ENCODE peak calls at places on chromosomes 7 and 10, in four cellular contexts. H is adrenal gland, Z is AG04450, B is psoas muscle. S is an unnamed sample.

GRCh38 chr10:69043931-69044531 is 43.9 kb upstream of the SRGN start:
- DNase-seq in H (no peak), Z (no peak), B (no peak), S (no peak)

GRCh38 chr7:74604326-74605020 is 53.0 kb upstream of the GTF2I start:
- DNase-seq in H (peak; percentile 61), Z (no peak), B (peak; percentile 91), S (peak; percentile 51)

GRCh38 chr10:119253433-119254174 is 46.2 kb downstream of the GRK5 start:
- DNase-seq in H (peak; percentile 63), Z (peak; percentile 85), B (peak; percentile 87), S (peak; percentile 81)

GRCh38 chr10:81248846-81249245 is 626.1 kb upstream of the NRG3 start:
- DNase-seq in H (no peak), Z (no peak), B (no peak), S (no peak)

GRCh38 chr7:42947531-42947930 is 15.4 kb downstream of the MRPL32 start:
- DNase-seq in H (no peak), Z (no peak), B (no peak), S (no peak)

GRCh38 chr10:63206576-63206975 is 73.4 kb downstream of the NRBF2 start:
- DNase-seq in H (no peak), Z (no peak), B (no peak), S (no peak)

GRCh38 chr7:153381275-153382119 is 621.9 kb downstream of the ACTR3B start:
- DNase-seq in H (peak; percentile 38), Z (no peak), B (peak; percentile 51), S (peak; percentile 40)

GRCh38 chr10:132001238-132001977 is 19.7 kb upstream of the BNIP3 start:
- DNase-seq in H (no peak), Z (no peak), B (no peak), S (no peak)

GRCh38 chr10:22252801-22253577 is 35.2 kb upstream of the EBLN1 start:
- DNase-seq in H (peak; percentile 42), Z (no peak), B (peak; percentile 72), S (peak; percentile 81)

GRCh38 chr7:55052726-55053431 is 34.1 kb downstream of the EGFR start:
- DNase-seq in H (no peak), Z (no peak), B (no peak), S (no peak)

GRCh38 chr7:42253316-42253715 is 16.3 kb upstream of the GLI3 start:
- DNase-seq in H (no peak), Z (no peak), B (no peak), S (no peak)

GRCh38 chr10:104650072-104650471 is 9.0 kb downstream of the SORCS3 start:
- DNase-seq in H (no peak), Z (no peak), B (no peak), S (no peak)

GRCh38 chr7:81780914-81781693 is 11.3 kb upstream of the HGF start:
- DNase-seq in H (no peak), Z (no peak), B (no peak), S (no peak)

GRCh38 chr7:137080516-137081203 is 212.2 kb downstream of the CHRM2 start:
- DNase-seq in H (no peak), Z (no peak), B (no peak), S (no peak)

GRCh38 chr7:151425670-151426075 is 14.3 kb downstream of the CRYGN start:
- DNase-seq in H (no peak), Z (peak; percentile 70), B (no peak), S (no peak)
- H3K27ac ChIP-seq in H (no peak overlapping the region), Z (peak overlapping the region; percentile 91), B (peak overlapping the region; percentile 38), S (peak overlapping the region; percentile 17)

DNA sequence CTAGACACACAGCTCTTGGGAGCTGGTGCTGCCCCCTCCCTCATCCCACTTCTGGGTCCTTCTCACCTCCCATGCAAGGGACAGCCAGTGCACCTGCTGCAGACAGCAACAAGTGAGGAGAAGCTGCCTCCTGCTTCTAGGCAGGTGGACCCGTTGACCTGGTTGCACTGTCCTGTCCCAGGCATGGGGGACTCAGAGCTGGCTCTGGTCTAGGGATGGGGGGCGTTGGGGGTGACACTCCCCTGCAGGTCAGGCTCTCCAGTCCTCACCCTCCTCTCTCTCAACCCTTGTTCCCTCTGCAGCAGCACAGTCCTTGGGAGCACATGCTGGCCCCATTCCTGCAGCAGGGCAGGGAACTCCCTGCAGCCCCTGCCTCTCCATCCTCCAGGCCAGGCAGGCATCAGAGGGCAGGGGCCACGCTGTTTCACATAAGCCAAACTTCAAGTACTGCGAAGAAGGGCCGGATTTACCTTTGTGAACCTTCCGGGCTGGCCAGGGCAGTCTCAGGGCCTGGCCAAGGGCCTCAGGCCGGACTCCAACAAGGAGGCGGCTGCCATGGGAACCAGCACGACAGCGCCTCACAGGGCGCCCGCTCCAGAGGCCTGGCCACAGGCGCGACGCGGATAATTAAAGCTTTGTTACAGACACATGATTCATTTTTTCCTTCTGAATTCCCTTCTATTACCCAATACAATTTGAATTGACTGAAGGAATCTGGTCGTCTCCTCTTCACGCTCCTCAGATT is 48.5 kb downstream of the RASGEF1A start:
- DNase-seq in H (no peak), Z (no peak), B (peak; percentile 41), S (peak; percentile 42)
- H3K27ac ChIP-seq in H (no peak overlapping the region), Z (no peak overlapping the region), B (no peak overlapping the region), S (no peak overlapping the region)

GRCh38 chr7:27243340-27244163 is 950 bp downstream of the EVX1 start:
- DNase-seq in H (no peak), Z (no peak), B (no peak), S (no peak)
- H3K27ac ChIP-seq in H (no peak overlapping the region), Z (no peak overlapping the region), B (no peak overlapping the region), S (no peak overlapping the region)

DNA sequence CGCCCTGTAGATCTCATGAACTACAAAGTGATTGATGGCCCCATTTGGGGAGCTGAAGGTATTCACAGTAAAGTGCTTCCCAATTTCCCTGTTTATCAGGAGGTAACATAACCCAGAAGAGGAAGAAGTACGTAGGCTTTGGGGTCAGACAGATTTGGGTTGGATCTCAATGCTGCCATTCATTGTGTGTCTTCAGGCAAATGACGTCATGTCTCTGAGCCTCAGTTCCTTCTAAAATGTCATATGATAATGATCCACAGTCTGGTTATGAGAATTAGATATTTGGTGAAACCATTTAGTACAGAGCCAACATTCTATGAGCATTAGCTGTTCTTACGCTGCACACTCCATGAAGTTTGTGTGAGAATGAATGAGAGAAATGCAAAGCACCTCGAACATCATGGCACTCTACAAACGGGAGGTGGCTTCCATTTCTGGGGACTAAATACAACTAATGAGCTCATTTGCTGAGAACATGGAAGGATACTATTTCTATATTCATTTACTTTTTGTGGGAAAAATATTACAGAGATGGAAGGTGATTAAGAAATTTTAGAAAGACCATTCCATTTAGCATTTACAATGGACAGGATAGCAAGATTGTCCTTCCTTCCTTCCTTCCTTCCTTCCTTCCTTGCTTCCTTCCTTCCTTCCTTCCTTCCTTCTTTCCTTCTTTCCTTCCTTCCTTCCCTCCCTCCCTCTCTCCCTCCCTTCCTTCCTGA is 13.8 kb upstream of the JCAD start:
- DNase-seq in H (no peak), Z (no peak), B (no peak), S (no peak)
- H3K27ac ChIP-seq in H (no peak overlapping the region), Z (no peak overlapping the region), B (no peak overlapping the region), S (no peak overlapping the region)

GRCh38 chr7:20328692-20329091 is 2.0 kb upstream of the ITGB8 start:
- DNase-seq in H (no peak), Z (no peak), B (no peak), S (no peak)
- H3K27ac ChIP-seq in H (no peak overlapping the region), Z (no peak overlapping the region), B (no peak overlapping the region), S (no peak overlapping the region)

DNA sequence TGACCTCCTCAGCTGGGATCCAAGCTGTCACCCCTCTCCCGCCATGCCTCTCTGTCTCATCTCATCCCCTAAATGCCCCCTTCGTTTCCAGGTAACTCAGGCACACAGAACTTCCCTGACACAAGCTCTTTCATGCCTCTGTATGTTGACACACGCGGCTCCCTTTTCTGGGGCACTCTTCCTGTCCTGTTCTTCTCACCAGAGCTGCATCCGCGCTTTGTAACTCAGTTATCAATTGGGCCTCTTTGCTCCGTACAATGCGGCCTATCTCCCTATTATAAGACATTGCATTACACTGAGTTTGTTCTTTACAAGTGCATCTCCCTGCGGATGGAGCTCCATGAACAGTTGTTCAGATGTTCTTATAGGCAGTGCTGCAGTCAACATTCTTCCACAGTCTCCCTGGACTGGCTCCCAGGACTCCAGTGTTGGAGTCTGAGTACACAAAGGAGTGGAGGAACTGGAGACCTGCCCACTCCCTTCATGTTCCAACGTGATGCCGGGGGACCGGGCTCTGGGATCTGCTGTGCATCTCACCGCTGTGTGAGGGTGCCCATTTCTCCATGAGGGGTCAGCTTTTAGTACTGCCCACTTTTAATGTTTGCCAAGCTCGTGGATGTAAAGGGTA is 56.9 kb upstream of the TNS3 start:
- DNase-seq in H (no peak), Z (no peak), B (no peak), S (peak; percentile 84)
- H3K27ac ChIP-seq in H (no peak overlapping the region), Z (no peak overlapping the region), B (no peak overlapping the region), S (no peak overlapping the region)

S was measured in right cardiac atrium.